ENCODE peak calls at places on chromosomes 16 and 17, in nine cellular contexts. V, Y, C, E, X, H, I, A and U are unnamed samples.
A peak's percentile ranks its signal among the peaks of the same experiment; 100 is the strongest.

GRCh38 chr16:8634991-8635736 is 13.7 kb downstream of the METTL22 start:
- DNase-seq in E (no peak), C (no peak), X (peak; percentile 43), H (no peak), A (peak; percentile 78), I (no peak), Y (peak; percentile 66), V (peak; percentile 64), U (no peak)

GRCh38 chr16:54489225-54489781 is 202.7 kb upstream of the IRX3 start:
- DNase-seq in A (no peak), Y (no peak), I (peak; percentile 82), V (peak; percentile 26), E (peak; percentile 54), C (no peak), H (no peak), X (no peak), U (no peak)

GRCh38 chr16:31006589-31006988 is 3.8 kb downstream of the STX1B start:
- DNase-seq in H (no peak), V (no peak), E (no peak), I (no peak), C (no peak), A (no peak), X (no peak), Y (no peak), U (no peak)

GRCh38 chr17:1398900-1399299 is 1.1 kb downstream of the YWHAE start:
- DNase-seq in V (peak; percentile 37), H (no peak), A (no peak), E (no peak), C (no peak), X (no peak), Y (no peak), I (peak; percentile 16), U (peak; percentile 21)

GRCh38 chr16:52569296-52569695 is 22.4 kb upstream of the TOX3 start:
- DNase-seq in Y (no peak), C (no peak), X (no peak), E (peak; percentile 69), I (no peak), V (no peak), H (no peak), A (no peak), U (no peak)

GRCh38 chr16:29820271-29820701 is at the start of gene MVP:
- DNase-seq in A (peak; percentile 69), E (peak; percentile 78), Y (no peak), I (peak; percentile 87), V (peak; percentile 56), X (no peak), H (peak; percentile 70), C (no peak), U (peak; percentile 55)

GRCh38 chr17:48283907-48284306 is 146.1 kb downstream of the SKAP1 start:
- DNase-seq in H (no peak), C (no peak), Y (no peak), A (no peak), E (no peak), X (no peak), I (no peak), V (no peak), U (no peak)

GRCh38 chr17:56690441-56691291 is 97.2 kb downstream of the NOG start:
- DNase-seq in A (no peak), X (no peak), V (no peak), I (no peak), H (no peak), C (no peak), Y (no peak), E (no peak), U (no peak)

GRCh38 chr17:9845306-9845705 is 19.6 kb downstream of the GLP2R start:
- DNase-seq in C (no peak), A (no peak), V (no peak), E (no peak), I (no peak), X (no peak), Y (no peak), H (no peak), U (no peak)
- TF ChIP-seq EP300 in C (no peak), A (no peak), V (no peak), E (no peak), I (no peak), X (no peak), Y (no peak), H (no peak), U (no peak)

GRCh38 chr16:1966460-1966859 is at the start of gene RNF151:
- DNase-seq in A (no peak), C (no peak), H (no peak), V (no peak), X (no peak), E (no peak), I (no peak), Y (no peak), U (no peak)
- H3K27ac ChIP-seq in A (peak within 1 kb of the TSS; percentile 100), C (peak within 1 kb of the TSS; percentile 99), H (peak within 1 kb of the TSS; percentile 87), V (peak within 1 kb of the TSS; percentile 92), X (no peak within 1 kb of the TSS), E (peak within 1 kb of the TSS; percentile 98), I (peak within 1 kb of the TSS; percentile 99), Y (peak within 1 kb of the TSS; percentile 73), U (peak within 1 kb of the TSS; percentile 99)

GRCh38 chr17:34314279-34314678 is 5.0 kb upstream of the CCL8 start:
- DNase-seq in Y (no peak), C (peak; percentile 90), E (no peak), X (no peak), A (no peak), I (no peak), V (no peak), H (no peak), U (peak; percentile 17)

GRCh38 chr17:34311291-34311690 is 7.9 kb upstream of the CCL8 start:
- DNase-seq in C (no peak), X (no peak), H (no peak), A (no peak), Y (no peak), E (no peak), I (no peak), V (no peak), U (no peak)

GRCh38 chr17:34308376-34308775 is 10.9 kb upstream of the CCL8 start:
- DNase-seq in H (no peak), V (no peak), E (no peak), A (no peak), C (peak; percentile 24), Y (no peak), I (no peak), X (no peak), U (no peak)

GRCh38 chr17:34313164-34313563 is 6.1 kb upstream of the CCL8 start:
- DNase-seq in C (peak; percentile 78), E (no peak), V (no peak), A (no peak), Y (no peak), X (no peak), I (no peak), H (no peak), U (no peak)

DNA sequence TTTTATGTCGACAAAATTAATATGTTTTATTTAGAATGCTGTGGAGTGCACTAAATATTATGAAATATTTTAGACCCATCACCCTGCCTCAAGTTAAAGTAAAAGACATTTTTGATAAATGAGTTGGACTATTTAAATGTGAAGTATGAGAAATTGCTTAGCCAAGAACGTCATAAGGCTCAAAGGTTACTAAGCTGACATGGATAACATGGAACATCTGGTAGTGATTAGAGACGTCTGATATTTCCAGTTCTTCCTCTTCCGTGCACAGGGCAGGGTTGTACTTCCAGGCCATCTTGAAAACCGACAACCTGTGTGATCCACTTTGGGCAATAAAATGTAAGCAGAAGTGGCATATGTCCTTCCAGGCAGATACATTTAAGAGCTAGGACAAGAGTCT is 7.2 kb upstream of the CCL8 start:
- DNase-seq in C (no peak), H (no peak), V (peak; percentile 13), Y (no peak), X (no peak), I (no peak), E (no peak), A (no peak), U (no peak)
- TF ChIP-seq EP300 in C (no peak), H (no peak), V (no peak), Y (no peak), X (no peak), I (no peak), E (no peak), A (no peak), U (peak; percentile 78)

DNA sequence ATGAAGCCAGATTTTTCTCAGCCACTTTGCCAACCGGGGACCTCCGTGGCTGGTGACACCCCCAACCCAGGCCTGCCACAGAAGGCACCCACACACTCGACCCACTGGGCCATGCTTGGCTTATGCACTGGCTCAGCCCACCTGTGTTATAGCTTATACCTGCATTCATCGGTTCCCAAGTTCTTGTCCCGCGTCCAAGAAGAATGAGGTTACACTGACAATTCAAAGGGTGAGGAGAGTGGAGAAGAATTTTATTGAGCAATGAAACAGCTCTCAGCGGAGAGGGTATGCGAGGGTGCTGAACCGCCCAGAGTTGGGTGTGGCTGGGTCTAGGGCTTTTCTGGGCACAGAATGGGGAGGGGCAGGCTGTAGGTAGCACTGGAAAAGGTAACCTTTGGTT is 22.2 kb upstream of the CDH15 start:
- DNase-seq in I (no peak), X (no peak), V (no peak), Y (no peak), E (no peak), A (no peak), C (no peak), H (no peak), U (no peak)
- H3K27ac ChIP-seq in I (no peak overlapping the region), X (no peak overlapping the region), V (no peak overlapping the region), Y (no peak overlapping the region), E (no peak overlapping the region), A (no peak overlapping the region), C (no peak overlapping the region), H (no peak overlapping the region), U (no peak overlapping the region)